ENCODE peak calls at places on chromosomes 12 and 14, in five cellular contexts. Z, Q, P, E and H are unnamed samples.
A peak's percentile ranks its signal among the peaks of the same experiment; 100 is the strongest.

GRCh38 chr12:109710279-109710746 is 3.3 kb upstream of the FAM222A start:
- DNase-seq in Z (no peak), Q (no peak), P (no peak), E (no peak), H (peak; percentile 10)

GRCh38 chr14:100147181-100147631 is 12.2 kb downstream of the DEGS2 start:
- DNase-seq in Z (no peak), Q (no peak), P (peak; percentile 77), E (peak; percentile 49), H (no peak)

GRCh38 chr14:101821528-101821927 is 60.0 kb downstream of the PPP2R5C start:
- DNase-seq in Z (no peak), Q (no peak), P (no peak), E (no peak), H (no peak)

GRCh38 chr14:85118274-85118673 is 411.7 kb upstream of the FLRT2 start:
- DNase-seq in Z (no peak), Q (no peak), P (no peak), E (no peak), H (no peak)

GRCh38 chr12:116590561-116590960 is 31.4 kb downstream of the MAP1LC3B2 start:
- DNase-seq in Z (no peak), Q (no peak), P (no peak), E (no peak), H (no peak)

GRCh38 chr12:25438638-25439037 is 114.4 kb downstream of the LMNTD1 start:
- DNase-seq in Z (no peak), Q (peak; percentile 74), P (no peak), E (no peak), H (no peak)

GRCh38 chr12:59668678-59669077 is 72.8 kb downstream of the SLC16A7 start:
- DNase-seq in Z (no peak), Q (no peak), P (no peak), E (no peak), H (no peak)

GRCh38 chr14:100159107-100159864 is at the start of gene DEGS2:
- DNase-seq in Z (peak; percentile 59), Q (no peak), P (peak; percentile 79), E (peak; percentile 53), H (peak; percentile 61)

GRCh38 chr14:90781344-90781761 is 34.9 kb downstream of the TTC7B start:
- DNase-seq in Z (no peak), Q (peak; percentile 80), P (no peak), E (no peak), H (no peak)

GRCh38 chr12:84786622-84787021 is 126.0 kb downstream of the SLC6A15 start:
- DNase-seq in Z (no peak), Q (no peak), P (no peak), E (no peak), H (no peak)

GRCh38 chr12:49068879-49069506 is 786 bp downstream of the RHEBL1 start:
- DNase-seq in Z (no peak), Q (no peak), P (no peak), E (no peak), H (no peak)

GRCh38 chr12:2034633-2035420 is 18.0 kb upstream of the CACNA1C start:
- DNase-seq in Z (peak; percentile 93), Q (peak; percentile 65), P (peak; percentile 87), E (peak; percentile 85), H (peak; percentile 69)

GRCh38 chr12:19964549-19964948 is 403.8 kb upstream of the PDE3A start:
- DNase-seq in Z (no peak), Q (peak; percentile 25), P (no peak), E (no peak), H (no peak)

GRCh38 chr14:57889245-57889644 is 23.4 kb upstream of the SLC35F4 start:
- DNase-seq in Z (peak; percentile 26), Q (peak; percentile 43), P (peak; percentile 37), E (no peak), H (peak; percentile 13)

GRCh38 chr12:107490000-107490399 is 195.6 kb upstream of the PWP1 start:
- DNase-seq in Z (no peak), Q (no peak), P (no peak), E (peak; percentile 42), H (no peak)

GRCh38 chr12:43742106-43742505 is 16.5 kb downstream of the PUS7L start:
- DNase-seq in Z (no peak), Q (peak; percentile 82), P (no peak), E (no peak), H (no peak)

GRCh38 chr14:64708148-64709004 is 4.2 kb downstream of the PLEKHG3 start:
- DNase-seq in Z (peak; percentile 82), Q (no peak), P (peak; percentile 77), E (no peak), H (peak; percentile 95)

GRCh38 chr12:32052300-32052691 is 54.4 kb upstream of the BICD1 start:
- DNase-seq in Z (no peak), Q (no peak), P (no peak), E (no peak), H (no peak)

GRCh38 chr12:9673404-9674225 is 4.1 kb downstream of the CLEC2D start:
- DNase-seq in Z (peak; percentile 55), Q (peak; percentile 91), P (peak; percentile 61), E (peak; percentile 83), H (peak; percentile 63)

GRCh38 chr14:35678403-35679028 is 130.6 kb downstream of the RALGAPA1 start:
- DNase-seq in Z (no peak), Q (no peak), P (no peak), E (no peak), H (no peak)

GRCh38 chr14:24425704-24426103 is 3.8 kb downstream of the CBLN3 start:
- DNase-seq in Z (no peak), Q (peak; percentile 82), P (no peak), E (no peak), H (peak; percentile 63)

GRCh38 chr12:76680940-76681339 is 83.0 kb upstream of the ZDHHC17 start:
- DNase-seq in Z (no peak), Q (peak; percentile 90), P (no peak), E (no peak), H (no peak)

GRCh38 chr12:26648584-26648983 is 184.4 kb downstream of the ITPR2 start:
- DNase-seq in Z (peak; percentile 18), Q (peak; percentile 92), P (no peak), E (no peak), H (peak; percentile 35)

GRCh38 chr12:45893240-45893639 is 97.1 kb downstream of the SCAF11 start:
- DNase-seq in Z (no peak), Q (peak; percentile 13), P (no peak), E (no peak), H (no peak)

GRCh38 chr14:71574976-71575375 is 357.3 kb upstream of the RGS6 start:
- DNase-seq in Z (no peak), Q (peak; percentile 86), P (no peak), E (no peak), H (peak; percentile 38)

GRCh38 chr14:97248973-97249372 is 451.8 kb downstream of the VRK1 start:
- DNase-seq in Z (no peak), Q (no peak), P (no peak), E (no peak), H (no peak)

GRCh38 chr12:64992641-64993040 is 128.5 kb downstream of the WIF1 start:
- DNase-seq in Z (no peak), Q (no peak), P (no peak), E (no peak), H (no peak)

GRCh38 chr12:116481726-116482125 is 77.5 kb upstream of the MAP1LC3B2 start:
- DNase-seq in Z (no peak), Q (no peak), P (no peak), E (no peak), H (no peak)

GRCh38 chr12:52401926-52402325 is 4.2 kb downstream of the KRT82 start:
- DNase-seq in Z (no peak), Q (no peak), P (no peak), E (no peak), H (no peak)

GRCh38 chr12:52399756-52400155 is 6.4 kb downstream of the KRT82 start:
- DNase-seq in Z (no peak), Q (no peak), P (no peak), E (no peak), H (no peak)

GRCh38 chr12:52401526-52401925 is 4.6 kb downstream of the KRT82 start:
- DNase-seq in Z (no peak), Q (no peak), P (no peak), E (no peak), H (no peak)

GRCh38 chr12:52402377-52402776 is 3.8 kb downstream of the KRT82 start:
- DNase-seq in Z (no peak), Q (no peak), P (no peak), E (no peak), H (no peak)

GRCh38 chr12:52400906-52401305 is 5.2 kb downstream of the KRT82 start:
- DNase-seq in Z (no peak), Q (no peak), P (no peak), E (no peak), H (no peak)
- TF ChIP-seq CTCF in Z (no peak), Q (no peak), P (no peak), E (no peak), H (no peak)

DNA sequence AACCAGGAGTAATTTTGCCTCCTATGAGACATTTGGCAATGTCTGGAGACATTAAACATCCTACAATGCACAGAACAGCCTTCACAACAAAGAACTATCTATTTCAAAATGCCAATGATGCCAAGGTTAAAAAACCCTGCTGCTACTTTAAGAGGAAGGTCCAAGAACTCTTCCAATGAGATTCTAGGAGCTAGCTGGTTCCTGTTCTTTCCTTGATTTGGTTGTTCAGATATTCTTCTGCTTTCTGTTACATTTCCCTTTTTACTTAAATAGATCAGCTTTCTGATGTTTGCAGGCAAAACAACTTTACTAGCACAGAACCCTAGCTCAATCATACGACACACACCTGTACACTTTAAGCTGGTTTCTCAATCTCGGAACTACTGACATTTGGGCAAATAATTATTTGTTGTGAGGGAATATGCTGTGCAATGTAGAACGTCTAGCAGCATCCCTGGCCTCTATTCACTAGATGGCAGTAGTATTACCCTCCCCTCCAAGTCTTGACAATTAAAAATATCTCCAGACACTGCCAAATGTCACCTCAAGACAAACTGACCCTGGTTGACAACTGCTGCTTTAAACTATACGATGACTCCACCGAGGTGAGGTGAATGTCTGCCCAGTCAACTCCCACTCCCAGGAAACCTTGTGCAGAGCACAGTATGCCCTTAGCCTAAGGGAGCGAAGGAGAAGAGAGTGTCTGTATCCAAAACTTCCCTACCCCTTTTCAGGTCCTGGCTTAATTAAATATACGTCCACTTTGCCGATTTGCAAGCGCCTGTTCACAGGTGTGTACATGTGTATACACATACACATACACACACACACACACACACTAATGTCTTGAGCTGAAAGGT is 4.4 kb downstream of the BLTP3B start:
- DNase-seq in Z (no peak), Q (peak; percentile 18), P (no peak), E (peak; percentile 59), H (peak; percentile 22)
- TF ChIP-seq CTCF in Z (peak; percentile 24), Q (peak; percentile 51), P (no peak), E (peak; percentile 26), H (peak; percentile 19)

DNA sequence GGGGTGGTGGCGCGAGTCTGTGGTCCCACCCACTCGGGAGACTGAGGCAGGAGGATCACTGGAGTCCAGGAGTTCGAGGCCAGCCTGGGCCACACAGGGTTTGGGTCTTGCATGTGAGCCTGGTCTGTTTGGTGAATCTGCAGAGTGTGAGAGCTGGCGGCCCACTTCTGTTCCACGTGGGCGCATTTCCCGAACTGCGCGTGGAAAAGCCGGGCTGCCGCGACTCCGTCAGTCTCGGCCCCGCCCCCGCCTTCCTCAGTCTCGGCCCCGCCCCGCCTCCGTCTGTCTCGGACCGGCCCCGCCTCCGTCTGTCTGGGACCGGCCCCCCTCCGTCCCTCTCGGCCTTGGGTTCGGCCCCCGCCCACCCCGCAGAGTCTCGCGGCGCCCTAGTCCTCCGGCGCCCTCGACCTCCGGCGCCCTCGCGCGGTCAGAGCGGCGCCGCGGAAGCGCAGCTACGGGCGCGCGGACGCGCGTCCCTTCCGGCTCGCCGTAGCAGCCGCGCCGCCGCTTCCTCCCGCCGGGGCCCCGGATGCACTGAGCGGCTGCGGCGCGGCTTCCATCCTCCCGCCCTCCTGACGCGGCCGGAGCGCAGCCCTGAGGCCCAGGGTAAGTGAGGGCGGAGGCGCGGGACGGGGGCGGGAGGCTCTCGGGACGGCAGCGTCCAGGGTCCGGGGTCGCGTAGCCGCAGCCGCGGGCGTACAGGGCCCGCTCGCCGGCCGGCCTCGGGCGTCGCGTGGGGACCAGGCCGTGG is at the start of gene EP400:
- DNase-seq in Z (peak; percentile 98), Q (peak; percentile 92), P (peak; percentile 98), E (peak; percentile 97), H (peak; percentile 94)
- TF ChIP-seq CTCF in Z (peak; percentile 54), Q (no peak), P (peak; percentile 58), E (peak; percentile 67), H (peak; percentile 70)

GRCh38 chr12:68924546-68924945 is 8.4 kb downstream of the CPM start:
- DNase-seq in Z (no peak), Q (no peak), P (no peak), E (no peak), H (no peak)
- TF ChIP-seq CTCF in Z (no peak), Q (no peak), P (no peak), E (no peak), H (no peak)